ENCODE peak calls at places on chromosome 4, in five cellular contexts. One of them, this sample, is unnamed. For H3K36me3, the result is how much of the 10 kb centered on the place peaks cover.

GRCh38 chr4:8917321-8917811 is 45.7 kb upstream of the HMX1 start:
- DNase-seq in Panc1: no peak
- DNase-seq in endothelial cell of umbilical vein: no peak
- DNase-seq in sigmoid colon: peak
- DNase-seq in prostate gland: peak
- DNase-seq in this sample: no peak

GRCh38 chr4:187786190-187786589 is 209.4 kb upstream of the ZFP42 start:
- DNase-seq in prostate gland: no peak
- DNase-seq in endothelial cell of umbilical vein: no peak
- DNase-seq in sigmoid colon: no peak
- DNase-seq in Panc1: no peak
- DNase-seq in this sample: no peak

GRCh38 chr4:76758290-76758882 is 139.6 kb downstream of the SOWAHB start:
- DNase-seq in prostate gland: no peak
- DNase-seq in sigmoid colon: no peak
- DNase-seq in endothelial cell of umbilical vein: peak
- DNase-seq in Panc1: no peak
- DNase-seq in this sample: no peak

GRCh38 chr4:15913631-15913970 is 24.9 kb downstream of the FGFBP1 start:
- DNase-seq in Panc1: peak
- DNase-seq in prostate gland: no peak
- DNase-seq in sigmoid colon: no peak
- DNase-seq in endothelial cell of umbilical vein: peak
- DNase-seq in this sample: no peak

GRCh38 chr4:76546282-76547166 is 111.5 kb downstream of the SHROOM3 start:
- DNase-seq in endothelial cell of umbilical vein: peak
- DNase-seq in sigmoid colon: no peak
- DNase-seq in prostate gland: peak
- DNase-seq in Panc1: no peak
- DNase-seq in this sample: no peak

GRCh38 chr4:141636771-141637460 is 533 bp downstream of the IL15 start:
- DNase-seq in sigmoid colon: peak
- DNase-seq in Panc1: no peak
- DNase-seq in prostate gland: peak
- DNase-seq in endothelial cell of umbilical vein: peak
- DNase-seq in this sample: no peak

GRCh38 chr4:188839704-188840103 is 700.5 kb downstream of the TRIML1 start:
- DNase-seq in endothelial cell of umbilical vein: no peak
- DNase-seq in sigmoid colon: no peak
- DNase-seq in prostate gland: no peak
- DNase-seq in Panc1: no peak
- DNase-seq in this sample: no peak

GRCh38 chr4:144905286-144905685 is 192.7 kb downstream of the ANAPC10 start:
- DNase-seq in sigmoid colon: no peak
- DNase-seq in endothelial cell of umbilical vein: no peak
- DNase-seq in prostate gland: no peak
- DNase-seq in Panc1: no peak
- DNase-seq in this sample: no peak

GRCh38 chr4:184281231-184282139 is 63.8 kb upstream of the ENPP6 start:
- DNase-seq in Panc1: no peak
- DNase-seq in sigmoid colon: no peak
- DNase-seq in endothelial cell of umbilical vein: no peak
- DNase-seq in prostate gland: peak
- DNase-seq in this sample: no peak

GRCh38 chr4:6910340-6910959 is 824 bp downstream of the TBC1D14 start:
- DNase-seq in sigmoid colon: peak
- DNase-seq in prostate gland: no peak
- DNase-seq in endothelial cell of umbilical vein: no peak
- DNase-seq in Panc1: no peak
- DNase-seq in this sample: no peak

GRCh38 chr4:99947608-99948007 is 1.2 kb upstream of the DNAJB14 start:
- DNase-seq in prostate gland: no peak
- DNase-seq in Panc1: no peak
- DNase-seq in sigmoid colon: no peak
- DNase-seq in endothelial cell of umbilical vein: no peak
- DNase-seq in this sample: no peak

GRCh38 chr4:148854203-148854602 is 412.0 kb upstream of the NR3C2 start:
- DNase-seq in endothelial cell of umbilical vein: no peak
- DNase-seq in sigmoid colon: no peak
- DNase-seq in Panc1: no peak
- DNase-seq in prostate gland: no peak
- DNase-seq in this sample: no peak

GRCh38 chr4:107153228-107153627 is 117.1 kb upstream of the DKK2 start:
- DNase-seq in sigmoid colon: no peak
- DNase-seq in prostate gland: no peak
- DNase-seq in endothelial cell of umbilical vein: peak
- DNase-seq in Panc1: no peak
- DNase-seq in this sample: no peak

GRCh38 chr4:149549911-149550310 is 265.7 kb downstream of the IQCM start:
- DNase-seq in Panc1: no peak
- DNase-seq in endothelial cell of umbilical vein: no peak
- DNase-seq in prostate gland: no peak
- DNase-seq in sigmoid colon: no peak
- DNase-seq in this sample: no peak

GRCh38 chr4:180757927-180758326 is 1485.3 kb upstream of the TENM3 start:
- DNase-seq in prostate gland: no peak
- DNase-seq in Panc1: no peak
- DNase-seq in endothelial cell of umbilical vein: no peak
- DNase-seq in sigmoid colon: no peak
- DNase-seq in this sample: no peak

GRCh38 chr4:169612869-169613859 is 781 bp upstream of the NEK1 start:
- DNase-seq in sigmoid colon: peak
- DNase-seq in Panc1: peak
- DNase-seq in prostate gland: peak
- DNase-seq in endothelial cell of umbilical vein: peak
- DNase-seq in this sample: no peak

GRCh38 chr4:177482367-177482766 is 40.1 kb upstream of the AGA start:
- DNase-seq in prostate gland: no peak
- DNase-seq in sigmoid colon: no peak
- DNase-seq in endothelial cell of umbilical vein: no peak
- DNase-seq in Panc1: no peak
- DNase-seq in this sample: no peak

GRCh38 chr4:56128231-56128630 is 179.5 kb downstream of the CEP135 start:
- DNase-seq in endothelial cell of umbilical vein: peak
- DNase-seq in sigmoid colon: no peak
- DNase-seq in Panc1: no peak
- DNase-seq in prostate gland: no peak
- DNase-seq in this sample: no peak

GRCh38 chr4:25065901-25066610 is 35.3 kb upstream of the LGI2 start:
- DNase-seq in prostate gland: no peak
- DNase-seq in endothelial cell of umbilical vein: no peak
- DNase-seq in sigmoid colon: no peak
- DNase-seq in Panc1: no peak
- DNase-seq in this sample: no peak

GRCh38 chr4:53748328-53748772 is 157.1 kb upstream of the LNX1 start:
- DNase-seq in Panc1: no peak
- DNase-seq in prostate gland: no peak
- DNase-seq in sigmoid colon: no peak
- DNase-seq in endothelial cell of umbilical vein: no peak
- DNase-seq in this sample: no peak

GRCh38 chr4:150343796-150344195 is 238.2 kb upstream of the MAB21L2 start:
- DNase-seq in sigmoid colon: no peak
- DNase-seq in Panc1: no peak
- DNase-seq in prostate gland: no peak
- DNase-seq in endothelial cell of umbilical vein: no peak
- DNase-seq in this sample: no peak

GRCh38 chr4:74364649-74365491 is at the start of gene EREG:
- DNase-seq in prostate gland: no peak
- DNase-seq in endothelial cell of umbilical vein: peak
- DNase-seq in Panc1: no peak
- DNase-seq in sigmoid colon: peak
- DNase-seq in this sample: no peak

GRCh38 chr4:525660-526059 is 26.6 kb downstream of the PIGG start:
- DNase-seq in Panc1: no peak
- DNase-seq in prostate gland: no peak
- DNase-seq in sigmoid colon: no peak
- DNase-seq in endothelial cell of umbilical vein: no peak
- DNase-seq in this sample: no peak
- H3K36me3 ChIP-seq in Panc1: under half
- H3K36me3 ChIP-seq in prostate gland: under half
- H3K36me3 ChIP-seq in sigmoid colon: under half
- H3K36me3 ChIP-seq in endothelial cell of umbilical vein: under half
- H3K36me3 ChIP-seq in this sample: under half

GRCh38 chr4:88189418-88189738 is 30.9 kb upstream of the ABCG2 start:
- DNase-seq in prostate gland: no peak
- DNase-seq in sigmoid colon: no peak
- DNase-seq in endothelial cell of umbilical vein: no peak
- DNase-seq in Panc1: no peak
- DNase-seq in this sample: no peak

GRCh38 chr4:88189881-88190585 is 31.6 kb upstream of the ABCG2 start:
- DNase-seq in prostate gland: no peak
- DNase-seq in sigmoid colon: no peak
- DNase-seq in endothelial cell of umbilical vein: no peak
- DNase-seq in Panc1: no peak
- DNase-seq in this sample: no peak

GRCh38 chr4:88187766-88188165 is 29.3 kb upstream of the ABCG2 start:
- DNase-seq in Panc1: no peak
- DNase-seq in endothelial cell of umbilical vein: no peak
- DNase-seq in prostate gland: no peak
- DNase-seq in sigmoid colon: no peak
- DNase-seq in this sample: no peak

GRCh38 chr4:88188738-88189417 is 30.4 kb upstream of the ABCG2 start:
- DNase-seq in prostate gland: no peak
- DNase-seq in endothelial cell of umbilical vein: no peak
- DNase-seq in Panc1: no peak
- DNase-seq in sigmoid colon: no peak
- DNase-seq in this sample: no peak

GRCh38 chr4:88185916-88186315 is 27.5 kb upstream of the ABCG2 start:
- DNase-seq in endothelial cell of umbilical vein: no peak
- DNase-seq in prostate gland: no peak
- DNase-seq in Panc1: no peak
- DNase-seq in sigmoid colon: no peak
- DNase-seq in this sample: no peak
- TF ChIP-seq POLR2AphosphoS5 in endothelial cell of umbilical vein: no peak
- TF ChIP-seq POLR2AphosphoS5 in prostate gland: no peak
- TF ChIP-seq POLR2AphosphoS5 in Panc1: no peak
- TF ChIP-seq POLR2AphosphoS5 in sigmoid colon: no peak
- TF ChIP-seq POLR2AphosphoS5 in this sample: no peak

GRCh38 chr4:1800805-1801204 is 7.7 kb downstream of the FGFR3 start:
- DNase-seq in sigmoid colon: no peak
- DNase-seq in prostate gland: no peak
- DNase-seq in Panc1: no peak
- DNase-seq in endothelial cell of umbilical vein: no peak
- DNase-seq in this sample: no peak

GRCh38 chr4:1798530-1799363 is 5.7 kb downstream of the FGFR3 start:
- DNase-seq in endothelial cell of umbilical vein: no peak
- DNase-seq in Panc1: no peak
- DNase-seq in prostate gland: no peak
- DNase-seq in sigmoid colon: no peak
- DNase-seq in this sample: no peak

GRCh38 chr4:1797861-1798529 is 4.9 kb downstream of the FGFR3 start:
- DNase-seq in endothelial cell of umbilical vein: no peak
- DNase-seq in Panc1: no peak
- DNase-seq in prostate gland: no peak
- DNase-seq in sigmoid colon: no peak
- DNase-seq in this sample: no peak

GRCh38 chr4:1799997-1800375 is 6.9 kb downstream of the FGFR3 start:
- DNase-seq in prostate gland: no peak
- DNase-seq in Panc1: no peak
- DNase-seq in endothelial cell of umbilical vein: no peak
- DNase-seq in sigmoid colon: no peak
- DNase-seq in this sample: no peak

GRCh38 chr4:1799364-1799996 is 6.4 kb downstream of the FGFR3 start:
- DNase-seq in endothelial cell of umbilical vein: no peak
- DNase-seq in prostate gland: no peak
- DNase-seq in Panc1: no peak
- DNase-seq in sigmoid colon: no peak
- DNase-seq in this sample: no peak
- H3K36me3 ChIP-seq in endothelial cell of umbilical vein: under half
- H3K36me3 ChIP-seq in prostate gland: under half
- H3K36me3 ChIP-seq in Panc1: under half
- H3K36me3 ChIP-seq in sigmoid colon: under half
- H3K36me3 ChIP-seq in this sample: under half

DNA sequence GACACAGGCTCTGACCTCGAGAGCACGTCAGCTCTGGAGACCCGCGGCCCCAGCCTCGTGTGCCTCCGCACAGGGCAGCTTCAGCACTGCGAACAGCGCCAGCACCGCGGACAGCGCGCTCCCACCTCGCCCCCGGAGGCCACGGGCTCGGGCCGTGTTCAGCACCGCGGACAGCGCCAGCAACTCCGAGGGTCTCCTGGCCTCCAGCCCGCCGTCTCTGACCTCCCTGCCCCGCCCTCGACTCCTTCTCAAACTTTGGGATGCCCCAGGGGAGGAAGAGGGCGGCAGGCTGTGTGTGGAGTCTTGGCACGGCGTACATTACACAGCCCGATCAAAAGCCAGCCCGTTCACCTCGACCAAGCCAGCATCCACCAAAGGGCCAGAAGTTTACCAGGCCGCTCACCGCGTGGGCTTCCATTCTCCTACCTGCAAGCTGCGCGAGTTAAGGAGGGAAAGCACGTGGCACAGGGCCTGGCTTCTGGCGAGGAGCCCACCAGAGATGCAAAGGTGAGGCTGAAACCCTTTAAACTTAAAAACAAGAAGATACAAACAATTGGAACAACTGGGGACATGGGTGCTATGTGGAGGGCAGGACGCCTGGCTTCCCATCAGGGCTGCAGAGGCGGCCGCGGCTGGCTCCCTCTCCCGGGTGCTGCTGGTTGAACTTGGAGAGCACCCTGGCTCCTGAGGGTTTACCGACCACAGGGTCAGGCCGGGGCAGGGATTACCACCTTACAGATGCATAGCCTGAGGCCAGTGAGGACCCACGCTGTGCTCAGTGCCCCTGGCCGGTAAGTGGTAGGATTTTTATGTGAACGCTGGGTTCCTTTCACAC is 4.5 kb upstream of the NKX1-1 start:
- DNase-seq in prostate gland: no peak
- DNase-seq in endothelial cell of umbilical vein: peak
- DNase-seq in sigmoid colon: peak
- DNase-seq in Panc1: no peak
- DNase-seq in this sample: no peak
- TF ChIP-seq POLR2AphosphoS5 in prostate gland: no peak
- TF ChIP-seq POLR2AphosphoS5 in endothelial cell of umbilical vein: peak
- TF ChIP-seq POLR2AphosphoS5 in sigmoid colon: no peak
- TF ChIP-seq POLR2AphosphoS5 in Panc1: no peak
- TF ChIP-seq POLR2AphosphoS5 in this sample: peak

GRCh38 chr4:530017-530781 is 31.2 kb downstream of the PIGG start:
- DNase-seq in sigmoid colon: no peak
- DNase-seq in Panc1: no peak
- DNase-seq in endothelial cell of umbilical vein: no peak
- DNase-seq in prostate gland: no peak
- DNase-seq in this sample: no peak

GRCh38 chr4:528296-528695 is 29.3 kb downstream of the PIGG start:
- DNase-seq in Panc1: no peak
- DNase-seq in sigmoid colon: no peak
- DNase-seq in endothelial cell of umbilical vein: no peak
- DNase-seq in prostate gland: no peak
- DNase-seq in this sample: no peak

GRCh38 chr4:528835-529234 is 29.8 kb downstream of the PIGG start:
- DNase-seq in sigmoid colon: no peak
- DNase-seq in prostate gland: no peak
- DNase-seq in Panc1: no peak
- DNase-seq in endothelial cell of umbilical vein: no peak
- DNase-seq in this sample: no peak

GRCh38 chr4:531076-531475 is 32.1 kb downstream of the PIGG start:
- DNase-seq in Panc1: no peak
- DNase-seq in prostate gland: no peak
- DNase-seq in endothelial cell of umbilical vein: no peak
- DNase-seq in sigmoid colon: no peak
- DNase-seq in this sample: no peak

GRCh38 chr4:529563-529962 is 30.6 kb downstream of the PIGG start:
- DNase-seq in Panc1: no peak
- DNase-seq in sigmoid colon: no peak
- DNase-seq in prostate gland: no peak
- DNase-seq in endothelial cell of umbilical vein: no peak
- DNase-seq in this sample: no peak
- H3K36me3 ChIP-seq in Panc1: under half
- H3K36me3 ChIP-seq in sigmoid colon: under half
- H3K36me3 ChIP-seq in prostate gland: under half
- H3K36me3 ChIP-seq in endothelial cell of umbilical vein: under half
- H3K36me3 ChIP-seq in this sample: under half